ENCODE peak calls at places on chromosome 14, in ten cellular contexts. W is prostate gland; A is endothelial cell of umbilical vein; S is heart left ventricle; O is GM12878; B is psoas muscle; J is IMR-90; N is CD4-positive, alpha-beta T cell; K is SK-N-MC; G is fibroblast of lung. V is an unnamed sample.
A peak's percentile ranks its signal among the peaks of the same experiment; 100 is the strongest.

GRCh38 chr14:45089813-45090212 is 5.9 kb downstream of the PRPF39 start:
- DNase-seq in W (no peak), A (no peak), S (no peak), O (no peak), B (no peak), J (peak; percentile 61), N (no peak), K (no peak), G (peak; percentile 32), V (no peak)

GRCh38 chr14:71497645-71498086 is 434.6 kb upstream of the RGS6 start:
- DNase-seq in W (no peak), A (peak; percentile 25), S (no peak), O (peak; percentile 98), B (no peak), J (peak; percentile 82), N (no peak), K (no peak), G (peak; percentile 47), V (no peak)

GRCh38 chr14:69316449-69317391 is 56.8 kb downstream of the GALNT16 start:
- DNase-seq in W (no peak), A (peak; percentile 7), S (peak; percentile 80), O (no peak), B (peak; percentile 60), J (peak; percentile 98), N (no peak), K (no peak), G (peak; percentile 98), V (peak; percentile 40)

GRCh38 chr14:50772361-50772760 is 58.6 kb downstream of the NIN start:
- DNase-seq in W (no peak), A (no peak), S (no peak), O (no peak), B (no peak), J (peak; percentile 80), N (no peak), K (no peak), G (peak; percentile 25), V (no peak)

GRCh38 chr14:50763386-50764007 is 67.5 kb downstream of the NIN start:
- DNase-seq in W (peak; percentile 80), A (no peak), S (no peak), O (no peak), B (no peak), J (peak; percentile 74), N (no peak), K (no peak), G (peak; percentile 95), V (no peak)

GRCh38 chr14:20657216-20658211 is 16.0 kb upstream of the OR6S1 start:
- DNase-seq in W (no peak), A (no peak), S (no peak), O (no peak), B (no peak), J (peak; percentile 4), N (peak; percentile 30), K (no peak), G (no peak), V (no peak)

GRCh38 chr14:69571879-69572633 is 2.6 kb downstream of the CCDC177 start:
- DNase-seq in W (no peak), A (no peak), S (no peak), O (no peak), B (peak; percentile 28), J (peak; percentile 15), N (no peak), K (no peak), G (peak; percentile 14), V (no peak)

GRCh38 chr14:76918176-76918750 is 92.1 kb downstream of the LRRC74A start:
- DNase-seq in W (peak; percentile 83), A (peak; percentile 63), S (peak; percentile 70), O (no peak), B (peak; percentile 77), J (peak; percentile 90), N (no peak), K (no peak), G (peak; percentile 94), V (peak; percentile 68)

GRCh38 chr14:66468778-66469367 is 17.3 kb upstream of the CCDC196 start:
- DNase-seq in W (no peak), A (no peak), S (no peak), O (no peak), B (no peak), J (no peak), N (no peak), K (no peak), G (no peak), V (no peak)

GRCh38 chr14:66473223-66473622 is 12.9 kb upstream of the CCDC196 start:
- DNase-seq in W (no peak), A (no peak), S (no peak), O (no peak), B (no peak), J (no peak), N (no peak), K (no peak), G (no peak), V (no peak)

GRCh38 chr14:66476964-66477363 is 9.2 kb upstream of the CCDC196 start:
- DNase-seq in W (no peak), A (peak; percentile 70), S (no peak), O (no peak), B (no peak), J (peak; percentile 9), N (no peak), K (no peak), G (peak; percentile 17), V (no peak)

GRCh38 chr14:66477567-66477966 is 8.6 kb upstream of the CCDC196 start:
- DNase-seq in W (no peak), A (no peak), S (no peak), O (peak; percentile 4), B (no peak), J (no peak), N (no peak), K (no peak), G (no peak), V (no peak)

DNA sequence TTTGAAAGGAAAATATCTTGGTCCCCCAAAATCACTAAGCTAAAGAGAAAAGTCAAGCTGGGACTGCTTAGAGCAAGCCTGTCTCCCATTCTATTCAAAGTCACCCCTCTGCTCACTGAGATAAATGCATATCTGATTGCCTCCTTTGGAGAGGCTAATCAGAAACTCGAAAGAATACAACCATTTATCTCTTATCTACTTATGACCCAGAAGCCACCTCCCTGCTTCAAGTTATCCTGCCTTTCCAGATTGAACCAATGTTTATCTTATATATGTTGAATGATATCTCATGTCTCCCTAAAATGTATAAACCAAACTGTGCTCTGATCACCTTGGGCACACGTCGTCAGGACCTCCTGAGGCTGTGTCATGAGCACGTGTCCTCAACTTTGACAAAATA is 14.6 kb upstream of the CCDC196 start:
- DNase-seq in W (no peak), A (no peak), S (no peak), O (no peak), B (no peak), J (no peak), N (no peak), K (no peak), G (no peak), V (no peak)
- H3K9me3 ChIP-seq in W (no peaks in the 10 kb centered on the region), A (no peaks in the 10 kb centered on the region), S (peaks cover 18% of the 10 kb centered on the region), O (peaks cover 2% of the 10 kb centered on the region), B (peaks cover 6% of the 10 kb centered on the region), J (no peaks in the 10 kb centered on the region), N (peaks cover 11% of the 10 kb centered on the region), K (no peaks in the 10 kb centered on the region), G (no peaks in the 10 kb centered on the region), V (peaks cover 35% of the 10 kb centered on the region)

GRCh38 chr14:22508662-22509035 is 80.4 kb downstream of the DAD1 start:
- DNase-seq in W (no peak), A (no peak), S (no peak), O (no peak), B (no peak), J (no peak), N (no peak), K (no peak), G (no peak), V (no peak)

GRCh38 chr14:22512106-22512814 is 76.8 kb downstream of the DAD1 start:
- DNase-seq in W (no peak), A (peak; percentile 33), S (no peak), O (no peak), B (no peak), J (no peak), N (no peak), K (no peak), G (no peak), V (no peak)

GRCh38 chr14:22509751-22510300 is 79.2 kb downstream of the DAD1 start:
- DNase-seq in W (no peak), A (no peak), S (no peak), O (no peak), B (no peak), J (no peak), N (no peak), K (no peak), G (no peak), V (no peak)

GRCh38 chr14:22509036-22509709 is 79.9 kb downstream of the DAD1 start:
- DNase-seq in W (no peak), A (no peak), S (no peak), O (peak; percentile 86), B (no peak), J (no peak), N (no peak), K (no peak), G (no peak), V (no peak)

GRCh38 chr14:22510527-22511110 is 78.4 kb downstream of the DAD1 start:
- DNase-seq in W (no peak), A (peak; percentile 28), S (no peak), O (no peak), B (no peak), J (peak; percentile 74), N (no peak), K (no peak), G (peak; percentile 52), V (no peak)
- H3K27ac ChIP-seq in W (no peak overlapping the region), A (no peak overlapping the region), S (no peak overlapping the region), O (peak overlapping the region; percentile 98), B (no peak overlapping the region), J (no peak overlapping the region), N (peak overlapping the region; percentile 99), K (peak overlapping the region; percentile 74), G (no peak overlapping the region), V (no peak overlapping the region)

GRCh38 chr14:27688823-27689444 is 1077.7 kb upstream of the FOXG1 start:
- DNase-seq in W (no peak), A (no peak), S (no peak), O (no peak), B (no peak), J (no peak), N (no peak), K (no peak), G (no peak), V (no peak)

DNA sequence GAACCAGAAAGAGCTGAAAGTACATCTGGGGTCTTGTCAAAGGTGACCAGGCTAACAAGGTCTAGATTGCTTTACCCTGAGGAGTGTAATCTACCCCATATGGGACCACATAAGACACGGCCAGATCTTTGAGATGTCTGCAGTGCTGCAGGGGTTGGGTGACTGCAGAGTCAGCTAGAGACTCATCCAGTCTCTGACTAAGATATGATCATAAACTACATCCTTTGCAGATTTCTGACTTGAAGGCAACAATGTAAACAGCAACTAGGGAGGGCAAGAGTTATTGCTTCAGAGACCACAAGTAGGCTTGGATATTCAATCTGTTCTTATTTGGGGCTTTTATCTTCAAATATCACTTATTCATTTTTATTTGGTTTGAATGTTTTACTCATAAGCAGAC is 1080.5 kb upstream of the FOXG1 start:
- DNase-seq in W (no peak), A (peak; percentile 29), S (no peak), O (no peak), B (no peak), J (no peak), N (no peak), K (no peak), G (no peak), V (no peak)
- H3K9me3 ChIP-seq in W (no peaks in the 10 kb centered on the region), A (no peaks in the 10 kb centered on the region), S (no peaks in the 10 kb centered on the region), O (no peaks in the 10 kb centered on the region), B (no peaks in the 10 kb centered on the region), J (peaks cover 5% of the 10 kb centered on the region), N (peaks cover 4% of the 10 kb centered on the region), K (no peaks in the 10 kb centered on the region), G (no peaks in the 10 kb centered on the region), V (no peaks in the 10 kb centered on the region)

GRCh38 chr14:54310852-54311230 is 86.0 kb upstream of the CDKN3 start:
- DNase-seq in W (no peak), A (no peak), S (no peak), O (no peak), B (no peak), J (no peak), N (no peak), K (no peak), G (no peak), V (no peak)

GRCh38 chr14:54314365-54315134 is 82.3 kb upstream of the CDKN3 start:
- DNase-seq in W (no peak), A (no peak), S (no peak), O (no peak), B (no peak), J (no peak), N (no peak), K (no peak), G (no peak), V (no peak)

GRCh38 chr14:54310151-54310851 is 86.5 kb upstream of the CDKN3 start:
- DNase-seq in W (no peak), A (no peak), S (no peak), O (no peak), B (no peak), J (no peak), N (no peak), K (peak; percentile 10), G (no peak), V (no peak)

GRCh38 chr14:54309615-54310014 is 87.2 kb upstream of the CDKN3 start:
- DNase-seq in W (no peak), A (no peak), S (no peak), O (no peak), B (no peak), J (no peak), N (no peak), K (no peak), G (no peak), V (no peak)

DNA sequence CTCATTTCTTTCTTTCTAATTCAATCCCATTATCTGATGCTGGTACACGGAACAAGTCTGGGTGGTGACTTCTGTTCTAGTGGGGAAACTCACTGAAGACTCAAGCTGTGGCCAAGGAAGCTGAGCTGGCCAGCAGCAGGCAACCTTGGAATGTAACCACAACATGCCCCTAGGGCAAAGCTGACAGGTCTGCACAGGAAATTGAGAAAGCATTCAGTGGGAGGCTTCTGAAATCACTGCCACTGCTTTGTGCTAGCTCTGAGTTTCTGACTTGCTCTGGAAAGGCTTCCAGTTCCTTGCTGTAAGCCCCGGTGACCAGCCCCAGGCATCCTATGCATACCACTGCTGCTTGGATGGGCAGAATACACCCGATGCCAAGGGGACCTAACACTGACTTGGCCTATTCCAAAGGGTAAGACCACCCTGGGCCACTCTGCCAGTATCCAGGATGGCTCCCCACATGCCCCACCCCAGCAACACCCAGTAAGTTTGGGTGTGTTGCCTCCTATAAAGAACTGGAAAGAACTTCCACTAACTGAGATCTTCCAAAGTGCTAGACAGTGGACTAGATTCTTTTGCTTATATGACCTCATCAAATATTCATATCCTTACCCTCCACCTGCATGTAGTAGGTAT is 84.5 kb upstream of the CDKN3 start:
- DNase-seq in W (peak; percentile 85), A (peak; percentile 81), S (no peak), O (no peak), B (peak; percentile 23), J (peak; percentile 85), N (no peak), K (peak; percentile 18), G (peak; percentile 82), V (no peak)
- H3K27ac ChIP-seq in W (no peak overlapping the region), A (peak overlapping the region; percentile 25), S (no peak overlapping the region), O (no peak overlapping the region), B (no peak overlapping the region), J (no peak overlapping the region), N (no peak overlapping the region), K (no peak overlapping the region), G (no peak overlapping the region), V (no peak overlapping the region)